ENCODE peak calls at places on chromosome 15, in ten cellular contexts. A is IMR-90, E is psoas muscle, Q is tibial nerve, W is GM20000, S is tibial artery, I is right lobe of liver, L is SK-N-SH, V is mesothelial cell of epicardium, C is GM13976. G is an unnamed sample.

GRCh38 chr15:76149291-76149910 is 89.6 kb downstream of the TMEM266 start:
- DNase-seq in A (peak; percentile 67), E (no peak), Q (no peak), W (no peak), S (no peak), I (no peak), L (no peak), V (no peak), C (no peak), G (no peak)

GRCh38 chr15:24861014-24861690 is 93.6 kb upstream of the SNRPN start:
- DNase-seq in A (peak; percentile 46), E (no peak), Q (no peak), W (no peak), S (no peak), I (no peak), L (no peak), V (no peak), C (no peak), G (no peak)

GRCh38 chr15:75775296-75776074 is 62.8 kb upstream of the CSPG4 start:
- DNase-seq in A (no peak), E (no peak), Q (no peak), W (no peak), S (no peak), I (no peak), L (no peak), V (no peak), C (no peak), G (no peak)

GRCh38 chr15:71329509-71330260 is 214.4 kb downstream of the THSD4 start:
- DNase-seq in A (peak; percentile 46), E (peak; percentile 76), Q (no peak), W (no peak), S (peak; percentile 28), I (no peak), L (no peak), V (no peak), C (no peak), G (no peak)

GRCh38 chr15:66865622-66866611 is 163.9 kb downstream of the SMAD6 start:
- DNase-seq in A (no peak), E (peak; percentile 62), Q (no peak), W (peak; percentile 59), S (no peak), I (peak; percentile 49), L (no peak), V (no peak), C (peak; percentile 69), G (peak; percentile 58)

GRCh38 chr15:36755341-36755740 is 175.9 kb downstream of the CDIN1 start:
- DNase-seq in A (no peak), E (no peak), Q (no peak), W (no peak), S (no peak), I (no peak), L (no peak), V (no peak), C (no peak), G (no peak)

GRCh38 chr15:73680545-73680944 is 3.6 kb upstream of the CD276 start:
- DNase-seq in A (no peak), E (no peak), Q (no peak), W (no peak), S (no peak), I (no peak), L (no peak), V (no peak), C (no peak), G (no peak)

GRCh38 chr15:45397116-45397665 is 18.8 kb upstream of the GATM start:
- DNase-seq in A (no peak), E (no peak), Q (no peak), W (no peak), S (no peak), I (no peak), L (no peak), V (no peak), C (no peak), G (no peak)

GRCh38 chr15:50945725-50946124 is 37.2 kb downstream of the AP4E1 start:
- DNase-seq in A (peak; percentile 28), E (no peak), Q (no peak), W (no peak), S (no peak), I (no peak), L (no peak), V (no peak), C (no peak), G (no peak)

GRCh38 chr15:68151277-68151676 is 53.9 kb downstream of the CALML4 start:
- DNase-seq in A (peak; percentile 53), E (no peak), Q (no peak), W (no peak), S (no peak), I (no peak), L (no peak), V (no peak), C (no peak), G (no peak)

GRCh38 chr15:43226436-43227305 is 5.9 kb upstream of the EPB42 start:
- DNase-seq in A (no peak), E (no peak), Q (no peak), W (no peak), S (no peak), I (no peak), L (no peak), V (no peak), C (no peak), G (no peak)

GRCh38 chr15:39413558-39413957 is 167.3 kb upstream of the THBS1 start:
- DNase-seq in A (peak; percentile 35), E (no peak), Q (no peak), W (peak; percentile 17), S (no peak), I (no peak), L (no peak), V (no peak), C (peak; percentile 35), G (peak; percentile 36)

GRCh38 chr15:51099185-51099584 is 4.5 kb upstream of the TNFAIP8L3 start:
- DNase-seq in A (no peak), E (no peak), Q (no peak), W (no peak), S (no peak), I (no peak), L (no peak), V (no peak), C (no peak), G (no peak)

GRCh38 chr15:90529369-90530249 is at the start of gene CRTC3:
- DNase-seq in A (peak; percentile 48), E (peak; percentile 73), Q (peak; percentile 23), W (peak; percentile 95), S (peak; percentile 43), I (peak; percentile 66), L (peak; percentile 94), V (peak; percentile 34), C (peak; percentile 92), G (peak; percentile 92)

GRCh38 chr15:71437919-71438318 is 322.6 kb downstream of the THSD4 start:
- DNase-seq in A (no peak), E (no peak), Q (no peak), W (no peak), S (no peak), I (no peak), L (no peak), V (no peak), C (no peak), G (no peak)

GRCh38 chr15:55632434-55632833 is 44.3 kb upstream of the PYGO1 start:
- DNase-seq in A (no peak), E (no peak), Q (no peak), W (no peak), S (no peak), I (no peak), L (no peak), V (no peak), C (no peak), G (no peak)

GRCh38 chr15:41823502-41823901 is 4.4 kb upstream of the JMJD7 start:
- DNase-seq in A (no peak), E (no peak), Q (no peak), W (no peak), S (no peak), I (no peak), L (no peak), V (no peak), C (no peak), G (no peak)

GRCh38 chr15:41822957-41823356 is 4.9 kb upstream of the JMJD7 start:
- DNase-seq in A (no peak), E (no peak), Q (no peak), W (no peak), S (no peak), I (no peak), L (no peak), V (no peak), C (no peak), G (no peak)

GRCh38 chr15:41821831-41822230 is 6.1 kb upstream of the JMJD7 start:
- DNase-seq in A (no peak), E (no peak), Q (no peak), W (no peak), S (no peak), I (no peak), L (no peak), V (no peak), C (no peak), G (no peak)

GRCh38 chr15:41820791-41821423 is 7.0 kb upstream of the JMJD7 start:
- DNase-seq in A (no peak), E (peak; percentile 54), Q (no peak), W (no peak), S (no peak), I (no peak), L (no peak), V (no peak), C (no peak), G (no peak)

GRCh38 chr15:41822471-41822870 is 5.4 kb upstream of the JMJD7 start:
- DNase-seq in A (no peak), E (no peak), Q (no peak), W (no peak), S (no peak), I (no peak), L (no peak), V (no peak), C (no peak), G (no peak)
- TF ChIP-seq CTCF in A (no peak), E (no peak), Q (no peak), W (no peak), S (no peak), I (no peak), L (no peak), V (no peak), C (no peak), G (no peak)

GRCh38 chr15:78076231-78077052 is 1.1 kb downstream of the TBC1D2B start:
- DNase-seq in A (no peak), E (no peak), Q (no peak), W (no peak), S (no peak), I (no peak), L (peak; percentile 44), V (no peak), C (no peak), G (no peak)
- TF ChIP-seq CTCF in A (peak; percentile 19), E (no peak), Q (no peak), W (no peak), S (no peak), I (peak; percentile 28), L (peak; percentile 35), V (no peak), C (no peak), G (no peak)

GRCh38 chr15:35522061-35522460 is 23.9 kb downstream of the DPH6 start:
- DNase-seq in A (peak; percentile 55), E (no peak), Q (no peak), W (no peak), S (no peak), I (no peak), L (peak; percentile 16), V (no peak), C (no peak), G (no peak)
- TF ChIP-seq CTCF in A (no peak), E (no peak), Q (no peak), W (no peak), S (no peak), I (no peak), L (no peak), V (no peak), C (no peak), G (no peak)

GRCh38 chr15:81809543-81809942 is 236.3 kb downstream of the MEX3B start:
- DNase-seq in A (peak; percentile 8), E (no peak), Q (no peak), W (no peak), S (no peak), I (no peak), L (peak; percentile 33), V (no peak), C (no peak), G (no peak)
- TF ChIP-seq CTCF in A (no peak), E (no peak), Q (no peak), W (no peak), S (no peak), I (peak; percentile 19), L (peak; percentile 45), V (no peak), C (peak; percentile 8), G (peak; percentile 18)

G was measured in GM13977.